ENCODE peak calls at places on chromosome 16, in seven cellular contexts. P is activated naive CD4-positive, alpha-beta T cell treated with anti-CD3 and anti-CD28 coated beads, Interleukin-2, amount 50 U/mL, for 72 hours; Q is posterior cingulate gyrus; G is NCI-H2081; K is globus pallidus; F is WERI-Rb-1; B is stimulated activated CD8-positive, alpha-beta memory T cell treated with anti-CD3 and anti-CD28 coated beads, Interleukin-4, amount 100 ng/mL, for 1 hour. H is an unnamed sample.

GRCh38 chr16:4501071-4501478 is 24.9 kb downstream of the HMOX2 start:
- DNase-seq in P (no peak), Q (no peak), G (no peak), K (peak), F (no peak), B (no peak), H (no peak)

GRCh38 chr16:81940781-81941560 is 70.3 kb downstream of the SDR42E1 start:
- DNase-seq in P (no peak), Q (no peak), G (peak), K (peak), F (peak), B (no peak), H (peak)

GRCh38 chr16:3655030-3655790 is 719 bp downstream of the DNASE1 start:
- DNase-seq in P (no peak), Q (peak), G (no peak), K (no peak), F (no peak), B (no peak), H (no peak)

GRCh38 chr16:2428051-2428786 is 1.0 kb upstream of the CCNF start:
- DNase-seq in P (peak), Q (no peak), G (no peak), K (no peak), F (peak), B (no peak), H (peak)

GRCh38 chr16:30032083-30032819 is 1.2 kb upstream of the TLCD3B start:
- DNase-seq in P (peak), Q (no peak), G (peak), K (peak), F (peak), B (peak), H (peak)

GRCh38 chr16:88685156-88686061 is 898 bp downstream of the SNAI3 start:
- DNase-seq in P (peak), Q (no peak), G (no peak), K (no peak), F (peak), B (peak), H (peak)

GRCh38 chr16:56477096-56477878 is 25.9 kb downstream of the OGFOD1 start:
- DNase-seq in P (no peak), Q (no peak), G (no peak), K (no peak), F (no peak), B (no peak), H (no peak)

GRCh38 chr16:72286936-72287620 is 115.1 kb upstream of the PMFBP1 start:
- DNase-seq in P (no peak), Q (no peak), G (no peak), K (no peak), F (no peak), B (no peak), H (no peak)

GRCh38 chr16:28182183-28182582 is 29.6 kb downstream of the XPO6 start:
- DNase-seq in P (peak), Q (no peak), G (no peak), K (no peak), F (no peak), B (no peak), H (no peak)

GRCh38 chr16:14003119-14003570 is 68.0 kb upstream of the MRTFB start:
- DNase-seq in P (no peak), Q (peak), G (no peak), K (peak), F (no peak), B (no peak), H (no peak)

GRCh38 chr16:66801320-66802105 is at the start of gene TERB1:
- DNase-seq in P (no peak), Q (no peak), G (no peak), K (no peak), F (no peak), B (no peak), H (no peak)

GRCh38 chr16:3187798-3188674 is at the start of gene OR1F1:
- DNase-seq in P (peak), Q (no peak), G (peak), K (no peak), F (peak), B (no peak), H (peak)

GRCh38 chr16:88208112-88208511 is 174.6 kb upstream of the ZNF469 start:
- DNase-seq in P (no peak), Q (no peak), G (no peak), K (no peak), F (no peak), B (no peak), H (no peak)

GRCh38 chr16:28108590-28109247 is 45.2 kb upstream of the GSG1L start:
- DNase-seq in P (no peak), Q (no peak), G (no peak), K (peak), F (no peak), B (no peak), H (no peak)

GRCh38 chr16:30183961-30184429 is 593 bp downstream of the CORO1A start:
- DNase-seq in P (peak), Q (no peak), G (no peak), K (no peak), F (peak), B (peak), H (no peak)

GRCh38 chr16:19389246-19389645 is 28.4 kb upstream of the TMC5 start:
- DNase-seq in P (peak), Q (no peak), G (peak), K (no peak), F (peak), B (no peak), H (peak)

GRCh38 chr16:26396511-26397235 is 670.1 kb upstream of the C16orf82 start:
- DNase-seq in P (no peak), Q (no peak), G (no peak), K (no peak), F (no peak), B (no peak), H (no peak)

GRCh38 chr16:47578573-47578972 is 117.4 kb downstream of the PHKB start:
- DNase-seq in P (no peak), Q (no peak), G (no peak), K (no peak), F (no peak), B (no peak), H (no peak)

GRCh38 chr16:67317853-67318252 is 8.7 kb downstream of the KCTD19 start:
- DNase-seq in P (no peak), Q (no peak), G (no peak), K (no peak), F (no peak), B (no peak), H (no peak)

GRCh38 chr16:57147381-57148191 is 38.3 kb downstream of the PSME3IP1 start:
- DNase-seq in P (no peak), Q (peak), G (no peak), K (no peak), F (no peak), B (no peak), H (no peak)

GRCh38 chr16:58121132-58121531 is 8.0 kb downstream of the CFAP20 start:
- DNase-seq in P (no peak), Q (no peak), G (no peak), K (no peak), F (no peak), B (no peak), H (no peak)

GRCh38 chr16:85515830-85516397 is 97.2 kb upstream of the GSE1 start:
- DNase-seq in P (no peak), Q (no peak), G (no peak), K (no peak), F (peak), B (no peak), H (no peak)

GRCh38 chr16:1613240-1613639 is 1.1 kb downstream of the CRAMP1 start:
- DNase-seq in P (peak), Q (no peak), G (no peak), K (no peak), F (no peak), B (no peak), H (peak)

GRCh38 chr16:50450957-50451356 is 82.2 kb upstream of the BRD7 start:
- DNase-seq in P (no peak), Q (no peak), G (no peak), K (no peak), F (no peak), B (no peak), H (no peak)

GRCh38 chr16:31187808-31188189 is 7.9 kb downstream of the FUS start:
- DNase-seq in P (no peak), Q (no peak), G (no peak), K (no peak), F (no peak), B (no peak), H (no peak)

GRCh38 chr16:3690470-3690918 is 26.8 kb downstream of the TRAP1 start:
- DNase-seq in P (peak), Q (peak), G (peak), K (peak), F (peak), B (peak), H (peak)

GRCh38 chr16:3173892-3174617 is 13.9 kb upstream of the OR1F1 start:
- DNase-seq in P (peak), Q (peak), G (no peak), K (no peak), F (peak), B (no peak), H (peak)

GRCh38 chr16:79370736-79371135 is 229.8 kb downstream of the MAF start:
- DNase-seq in P (no peak), Q (no peak), G (no peak), K (no peak), F (no peak), B (no peak), H (no peak)

GRCh38 chr16:72246423-72246822 is 74.5 kb upstream of the PMFBP1 start:
- DNase-seq in P (no peak), Q (no peak), G (no peak), K (no peak), F (no peak), B (no peak), H (no peak)

GRCh38 chr16:19716183-19716582 is 1.8 kb downstream of the KNOP1 start:
- DNase-seq in P (no peak), Q (no peak), G (no peak), K (no peak), F (no peak), B (no peak), H (no peak)

GRCh38 chr16:425740-426114 is 278 bp downstream of the RAB11FIP3 start:
- DNase-seq in P (peak), Q (no peak), G (no peak), K (no peak), F (no peak), B (peak), H (no peak)

GRCh38 chr16:89319883-89320716 is 102.6 kb downstream of the ZNF778 start:
- DNase-seq in P (peak), Q (peak), G (no peak), K (no peak), F (no peak), B (no peak), H (no peak)

GRCh38 chr16:85975421-85976100 is 76.6 kb downstream of the IRF8 start:
- DNase-seq in P (no peak), Q (peak), G (no peak), K (no peak), F (no peak), B (no peak), H (no peak)

H was measured in NCI-H524.